ENCODE peak calls at places on chromosomes 3 and 15, in six cellular contexts. R, Y, Q, G, P and V are unnamed samples.

GRCh38 chr3:11850003-11850402 is 3.3 kb upstream of the TAMM41 start:
- DNase-seq in R (no peak), Y (no peak), Q (no peak), G (no peak), P (no peak), V (no peak)

GRCh38 chr15:101723874-101724674 is at the start of gene TARS3:
- DNase-seq in R (peak; percentile 83), Y (peak; percentile 99), Q (peak; percentile 97), G (peak; percentile 42), P (peak; percentile 91), V (peak; percentile 94)

GRCh38 chr3:132286035-132286434 is 31.2 kb upstream of the ACP3 start:
- DNase-seq in R (no peak), Y (no peak), Q (no peak), G (no peak), P (no peak), V (no peak)

GRCh38 chr3:49674491-49674983 is 386 bp downstream of the APEH start:
- DNase-seq in R (no peak), Y (no peak), Q (no peak), G (no peak), P (peak; percentile 25), V (no peak)

GRCh38 chr15:68654786-68655560 is 76.2 kb downstream of the CORO2B start:
- DNase-seq in R (no peak), Y (no peak), Q (no peak), G (no peak), P (no peak), V (no peak)

GRCh38 chr3:55367396-55367795 is 119.7 kb downstream of the WNT5A start:
- DNase-seq in R (no peak), Y (no peak), Q (no peak), G (no peak), P (no peak), V (no peak)

GRCh38 chr15:80152180-80152895 is 461 bp upstream of the FAH start:
- DNase-seq in R (peak; percentile 66), Y (peak; percentile 98), Q (peak; percentile 95), G (peak; percentile 88), P (peak; percentile 98), V (peak; percentile 95)

GRCh38 chr15:101190196-101190595 is 61.7 kb downstream of the CHSY1 start:
- DNase-seq in R (no peak), Y (no peak), Q (no peak), G (no peak), P (no peak), V (no peak)

GRCh38 chr15:92803852-92804609 is 96.1 kb upstream of the CHD2 start:
- DNase-seq in R (no peak), Y (peak; percentile 45), Q (no peak), G (peak; percentile 100), P (peak; percentile 100), V (peak; percentile 96)

GRCh38 chr3:14691239-14691638 is 16.3 kb downstream of the C3orf20 start:
- DNase-seq in R (no peak), Y (peak; percentile 54), Q (no peak), G (no peak), P (no peak), V (no peak)

GRCh38 chr3:57142335-57142734 is 22.8 kb downstream of the IL17RD start:
- DNase-seq in R (no peak), Y (no peak), Q (no peak), G (no peak), P (no peak), V (no peak)

GRCh38 chr3:22947741-22948140 is 255.4 kb upstream of the UBE2E2 start:
- DNase-seq in R (no peak), Y (no peak), Q (no peak), G (no peak), P (no peak), V (no peak)

GRCh38 chr3:194884649-194885315 is 199.1 kb downstream of the FAM43A start:
- DNase-seq in R (no peak), Y (no peak), Q (no peak), G (no peak), P (peak; percentile 45), V (no peak)

GRCh38 chr3:100737334-100737733 is 28.0 kb downstream of the TFG start:
- DNase-seq in R (no peak), Y (no peak), Q (no peak), G (no peak), P (peak; percentile 45), V (no peak)

DNA sequence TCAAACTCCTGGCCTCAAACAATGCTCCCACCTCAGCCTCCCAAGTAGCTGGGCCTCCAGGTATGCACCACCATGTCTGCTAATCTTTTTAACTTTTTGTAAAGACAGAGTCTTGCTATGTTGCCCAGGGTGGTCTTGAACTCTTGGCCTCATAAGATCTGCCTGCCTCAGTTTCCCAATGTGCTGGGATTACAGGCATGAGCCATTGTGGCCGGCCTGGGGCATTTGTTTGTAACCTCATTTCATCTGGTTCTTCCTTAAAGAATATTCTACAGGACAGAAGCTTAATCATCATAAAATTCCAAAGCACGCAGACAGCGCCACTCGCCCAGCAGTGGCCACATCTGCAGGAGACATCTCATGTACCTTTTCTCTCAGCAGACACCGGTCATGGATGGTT is 23.6 kb upstream of the CYFIP1 start:
- DNase-seq in R (no peak), Y (no peak), Q (no peak), G (no peak), P (no peak), V (no peak)
- TF ChIP-seq CTCF in R (no peak), Y (no peak), Q (no peak), G (no peak), P (no peak), V (no peak)

GRCh38 chr15:74995779-74996765 is 709 bp downstream of the SCAMP5 start:
- DNase-seq in R (no peak), Y (no peak), Q (peak; percentile 17), G (no peak), P (peak; percentile 11), V (no peak)

GRCh38 chr15:74995182-74995778 is at the start of gene SCAMP5:
- DNase-seq in R (peak; percentile 70), Y (peak; percentile 99), Q (peak; percentile 92), G (peak; percentile 78), P (peak; percentile 94), V (peak; percentile 91)

GRCh38 chr15:74994236-74994635 is 1.1 kb upstream of the SCAMP5 start:
- DNase-seq in R (no peak), Y (no peak), Q (no peak), G (no peak), P (no peak), V (no peak)

GRCh38 chr15:74992619-74993018 is 2.7 kb upstream of the SCAMP5 start:
- DNase-seq in R (no peak), Y (no peak), Q (no peak), G (no peak), P (no peak), V (no peak)

DNA sequence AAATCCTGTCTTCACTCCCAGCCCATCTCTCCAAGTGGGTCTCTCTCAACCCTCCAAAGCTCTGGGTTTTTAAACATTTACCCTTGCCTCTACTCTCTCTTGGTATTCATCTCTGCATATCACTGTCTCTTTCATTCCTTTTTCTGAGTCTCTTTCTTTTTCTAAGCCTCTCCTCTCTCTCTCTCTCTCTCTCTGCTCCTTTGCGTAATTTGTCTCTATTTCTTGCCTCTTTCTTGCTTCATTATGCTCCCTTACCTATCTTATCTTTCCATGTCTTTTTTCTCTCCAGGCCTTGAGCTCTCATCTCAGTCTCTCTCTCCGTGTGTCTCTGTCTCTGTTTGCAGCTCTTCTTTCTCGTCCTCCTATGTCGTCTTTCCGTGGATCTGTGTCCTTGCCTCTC is 678 bp upstream of the SCAMP5 start:
- DNase-seq in R (no peak), Y (no peak), Q (no peak), G (no peak), P (no peak), V (no peak)
- TF ChIP-seq CTCF in R (no peak), Y (no peak), Q (no peak), G (no peak), P (no peak), V (no peak)

GRCh38 chr3:141235661-141236171 is 4.1 kb downstream of the PXYLP1 start:
- DNase-seq in R (no peak), Y (no peak), Q (no peak), G (no peak), P (no peak), V (no peak)
- TF ChIP-seq CTCF in R (no peak), Y (no peak), Q (no peak), G (no peak), P (no peak), V (no peak)

GRCh38 chr3:126663257-126663656 is 8.3 kb upstream of the TXNRD3 start:
- DNase-seq in R (no peak), Y (no peak), Q (no peak), G (no peak), P (no peak), V (no peak)

GRCh38 chr3:126665221-126665936 is 10.5 kb upstream of the TXNRD3 start:
- DNase-seq in R (no peak), Y (no peak), Q (no peak), G (no peak), P (no peak), V (no peak)

GRCh38 chr3:126663750-126664149 is 8.8 kb upstream of the TXNRD3 start:
- DNase-seq in R (no peak), Y (no peak), Q (no peak), G (no peak), P (no peak), V (no peak)

GRCh38 chr3:126666002-126666401 is 11.1 kb upstream of the TXNRD3 start:
- DNase-seq in R (no peak), Y (no peak), Q (no peak), G (no peak), P (no peak), V (no peak)

GRCh38 chr3:126664591-126665214 is 9.8 kb upstream of the TXNRD3 start:
- DNase-seq in R (no peak), Y (no peak), Q (no peak), G (no peak), P (no peak), V (no peak)
- TF ChIP-seq CTCF in R (no peak), Y (no peak), Q (no peak), G (peak; percentile 39), P (no peak), V (no peak)

GRCh38 chr3:137765310-137766033 is 1.4 kb downstream of the SOX14 start:
- DNase-seq in R (no peak), Y (peak; percentile 16), Q (peak; percentile 17), G (no peak), P (no peak), V (no peak)

GRCh38 chr3:137767146-137768020 is 3.3 kb downstream of the SOX14 start:
- DNase-seq in R (no peak), Y (peak; percentile 6), Q (peak; percentile 6), G (no peak), P (no peak), V (no peak)

GRCh38 chr3:137764563-137765309 is 621 bp downstream of the SOX14 start:
- DNase-seq in R (no peak), Y (peak; percentile 11), Q (peak; percentile 16), G (no peak), P (no peak), V (no peak)

GRCh38 chr3:137768021-137768360 is 3.9 kb downstream of the SOX14 start:
- DNase-seq in R (no peak), Y (peak; percentile 17), Q (peak; percentile 6), G (no peak), P (no peak), V (no peak)

GRCh38 chr3:137766069-137766960 is 2.2 kb downstream of the SOX14 start:
- DNase-seq in R (no peak), Y (peak; percentile 12), Q (no peak), G (no peak), P (no peak), V (no peak)
- TF ChIP-seq CTCF in R (no peak), Y (no peak), Q (no peak), G (no peak), P (no peak), V (no peak)